ENCODE peak calls at places on chromosomes 13 and 19, in four cellular contexts. One of them, this sample, is unnamed.

GRCh38 chr13:81987159-81987558 is 1646.2 kb upstream of the SPRY2 start:
- DNase-seq in K562: no peak
- DNase-seq in HepG2: peak; percentile 1
- DNase-seq in GM12878: no peak
- DNase-seq in this sample: no peak

GRCh38 chr19:45253396-45254027 is 2.4 kb downstream of the MARK4 start:
- DNase-seq in K562: no peak
- DNase-seq in GM12878: no peak
- DNase-seq in HepG2: no peak
- DNase-seq in this sample: no peak

GRCh38 chr19:4007836-4008539 is 452 bp downstream of the PIAS4 start:
- DNase-seq in K562: peak; percentile 62
- DNase-seq in GM12878: no peak
- DNase-seq in HepG2: peak; percentile 18
- DNase-seq in this sample: peak; percentile 40

GRCh38 chr13:26456578-26457119 is 100.8 kb upstream of the WASF3 start:
- DNase-seq in HepG2: no peak
- DNase-seq in GM12878: no peak
- DNase-seq in K562: no peak
- DNase-seq in this sample: no peak

GRCh38 chr19:10419200-10419645 is 1.1 kb upstream of the PDE4A start:
- DNase-seq in HepG2: no peak
- DNase-seq in GM12878: no peak
- DNase-seq in K562: peak; percentile 86
- DNase-seq in this sample: no peak

GRCh38 chr13:104327217-104327616 is 1261.0 kb upstream of the SLC10A2 start:
- DNase-seq in K562: no peak
- DNase-seq in GM12878: no peak
- DNase-seq in HepG2: no peak
- DNase-seq in this sample: no peak

GRCh38 chr19:728011-728410 is 19.3 kb downstream of the PALM start:
- DNase-seq in K562: no peak
- DNase-seq in HepG2: no peak
- DNase-seq in GM12878: no peak
- DNase-seq in this sample: no peak

GRCh38 chr19:51016798-51017683 is 2.5 kb downstream of the KLK10 start:
- DNase-seq in HepG2: peak; percentile 31
- DNase-seq in K562: peak; percentile 80
- DNase-seq in GM12878: no peak
- DNase-seq in this sample: peak; percentile 92

GRCh38 chr19:49601482-49602038 is 10.6 kb downstream of the PRR12 start:
- DNase-seq in K562: no peak
- DNase-seq in GM12878: no peak
- DNase-seq in HepG2: no peak
- DNase-seq in this sample: no peak

GRCh38 chr13:97627566-97627965 is 193.6 kb downstream of the RAP2A start:
- DNase-seq in GM12878: no peak
- DNase-seq in K562: peak; percentile 11
- DNase-seq in HepG2: peak; percentile 50
- DNase-seq in this sample: peak; percentile 26

GRCh38 chr19:3029070-3029923 is at the start of gene TLE2:
- DNase-seq in GM12878: no peak
- DNase-seq in HepG2: no peak
- DNase-seq in K562: no peak
- DNase-seq in this sample: no peak

GRCh38 chr19:6707011-6707657 is 13.3 kb downstream of the C3 start:
- DNase-seq in HepG2: no peak
- DNase-seq in K562: no peak
- DNase-seq in GM12878: no peak
- DNase-seq in this sample: no peak

GRCh38 chr13:53336441-53337160 is 308.0 kb downstream of the OLFM4 start:
- DNase-seq in GM12878: no peak
- DNase-seq in HepG2: no peak
- DNase-seq in K562: no peak
- DNase-seq in this sample: no peak

GRCh38 chr13:60873116-60873515 is 476.1 kb downstream of the TDRD3 start:
- DNase-seq in GM12878: no peak
- DNase-seq in HepG2: no peak
- DNase-seq in K562: no peak
- DNase-seq in this sample: no peak

GRCh38 chr13:60869225-60869624 is 472.2 kb downstream of the TDRD3 start:
- DNase-seq in K562: no peak
- DNase-seq in GM12878: no peak
- DNase-seq in HepG2: no peak
- DNase-seq in this sample: no peak

GRCh38 chr13:60869941-60870613 is 473.1 kb downstream of the TDRD3 start:
- DNase-seq in HepG2: no peak
- DNase-seq in K562: no peak
- DNase-seq in GM12878: no peak
- DNase-seq in this sample: no peak
- TF ChIP-seq CREB1 in HepG2: no peak
- TF ChIP-seq CREB1 in K562: no peak
- TF ChIP-seq CREB1 in GM12878: no peak
- TF ChIP-seq CREB1 in this sample: no peak

GRCh38 chr19:47351545-47351944 is 2.4 kb downstream of the DHX34 start:
- DNase-seq in HepG2: peak; percentile 25
- DNase-seq in K562: peak; percentile 49
- DNase-seq in GM12878: no peak
- DNase-seq in this sample: no peak
- TF ChIP-seq TCF7 in HepG2: no peak
- TF ChIP-seq TCF7 in K562: no peak
- TF ChIP-seq TCF7 in GM12878: no peak
- TF ChIP-seq TCF7 in this sample: no peak

GRCh38 chr13:25371608-25372274 is at the start of gene ATP8A2:
- DNase-seq in HepG2: no peak
- DNase-seq in GM12878: no peak
- DNase-seq in K562: peak; percentile 24
- DNase-seq in this sample: peak; percentile 45
- TF ChIP-seq CREB1 in HepG2: no peak
- TF ChIP-seq CREB1 in GM12878: no peak
- TF ChIP-seq CREB1 in K562: no peak
- TF ChIP-seq CREB1 in this sample: no peak

DNA sequence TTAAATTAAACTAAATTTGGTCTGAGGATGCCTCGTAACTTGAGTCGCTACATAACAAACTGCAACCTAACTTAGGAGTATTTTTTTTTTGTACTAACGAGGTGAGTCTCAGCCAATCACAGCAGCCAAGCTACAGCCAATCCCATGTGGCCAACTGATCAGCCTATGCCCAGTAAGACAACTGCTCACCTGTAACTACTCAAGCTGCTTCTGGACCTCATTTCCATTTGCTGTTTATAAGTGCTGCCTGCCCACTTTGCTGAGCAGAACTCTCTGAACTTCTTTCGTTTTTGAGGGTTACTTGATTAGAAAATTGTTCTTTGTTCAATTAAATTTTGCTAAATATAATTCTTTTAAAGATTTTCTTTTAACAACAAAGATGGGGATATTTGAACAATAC is 3.8 kb downstream of the CPB2 start:
- DNase-seq in HepG2: no peak
- DNase-seq in GM12878: no peak
- DNase-seq in K562: no peak
- DNase-seq in this sample: no peak
- TF ChIP-seq TCF7 in HepG2: no peak
- TF ChIP-seq TCF7 in GM12878: no peak
- TF ChIP-seq TCF7 in K562: no peak
- TF ChIP-seq TCF7 in this sample: no peak

GRCh38 chr13:100045355-100045754 is 43.5 kb upstream of the PCCA start:
- DNase-seq in K562: no peak
- DNase-seq in GM12878: no peak
- DNase-seq in HepG2: no peak
- DNase-seq in this sample: no peak

GRCh38 chr13:100044936-100045335 is 44.0 kb upstream of the PCCA start:
- DNase-seq in HepG2: peak; percentile 20
- DNase-seq in K562: no peak
- DNase-seq in GM12878: no peak
- DNase-seq in this sample: no peak

GRCh38 chr13:100040196-100040595 is 48.7 kb upstream of the PCCA start:
- DNase-seq in HepG2: peak; percentile 47
- DNase-seq in GM12878: no peak
- DNase-seq in K562: no peak
- DNase-seq in this sample: no peak

GRCh38 chr13:100035936-100036335 is 53.0 kb upstream of the PCCA start:
- DNase-seq in GM12878: no peak
- DNase-seq in HepG2: peak; percentile 9
- DNase-seq in K562: no peak
- DNase-seq in this sample: no peak

DNA sequence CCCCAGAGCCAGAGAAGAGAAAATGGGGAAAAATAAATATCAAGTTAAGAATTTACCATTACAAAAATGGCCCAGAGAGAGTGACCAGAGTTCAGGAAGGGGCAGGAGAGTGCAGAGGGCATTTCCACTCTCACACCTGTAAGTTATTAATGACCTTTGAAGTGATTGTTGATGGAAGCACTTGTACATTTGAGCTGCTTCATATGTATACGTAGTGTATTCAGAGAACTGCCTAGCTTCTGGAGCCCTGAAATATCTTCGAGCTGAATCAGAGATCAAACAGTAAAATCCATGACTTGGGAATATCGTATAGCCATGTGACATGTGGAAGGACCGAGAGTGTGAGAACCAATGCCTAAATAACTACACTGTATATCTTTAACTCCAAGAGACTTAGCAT is 49.2 kb upstream of the PCCA start:
- DNase-seq in HepG2: peak; percentile 80
- DNase-seq in K562: no peak
- DNase-seq in GM12878: no peak
- DNase-seq in this sample: no peak
- TF ChIP-seq CREB1 in HepG2: peak; percentile 44
- TF ChIP-seq CREB1 in K562: no peak
- TF ChIP-seq CREB1 in GM12878: no peak
- TF ChIP-seq CREB1 in this sample: no peak

GRCh38 chr13:80029170-80029569 is 311.8 kb downstream of the SPRY2 start:
- DNase-seq in K562: no peak
- DNase-seq in GM12878: no peak
- DNase-seq in HepG2: no peak
- DNase-seq in this sample: no peak

GRCh38 chr13:80033286-80033685 is 307.6 kb downstream of the SPRY2 start:
- DNase-seq in GM12878: no peak
- DNase-seq in HepG2: no peak
- DNase-seq in K562: no peak
- DNase-seq in this sample: no peak

GRCh38 chr13:80035096-80035495 is 305.8 kb downstream of the SPRY2 start:
- DNase-seq in HepG2: no peak
- DNase-seq in GM12878: no peak
- DNase-seq in K562: no peak
- DNase-seq in this sample: no peak

DNA sequence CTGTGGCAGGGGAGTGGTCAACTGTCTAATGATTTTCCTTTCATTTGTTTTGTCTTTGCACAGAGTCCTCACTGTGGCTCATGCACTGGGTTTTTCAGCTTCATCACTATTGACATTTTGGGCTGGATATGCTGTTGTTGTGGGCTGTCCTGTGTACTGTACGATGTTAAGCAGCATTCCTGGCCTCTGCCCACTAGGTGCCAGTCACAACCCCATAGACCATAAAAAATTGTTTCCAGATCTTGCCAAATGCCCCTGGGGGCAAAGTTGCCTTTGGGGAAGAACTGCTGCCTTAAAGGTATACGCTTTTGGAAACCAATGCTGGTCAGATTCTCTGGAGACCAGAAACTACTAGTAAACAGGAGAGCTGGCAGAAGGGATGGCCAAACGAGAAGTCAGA is 310.4 kb downstream of the SPRY2 start:
- DNase-seq in GM12878: no peak
- DNase-seq in HepG2: no peak
- DNase-seq in K562: no peak
- DNase-seq in this sample: peak; percentile 16
- TF ChIP-seq TCF7 in GM12878: no peak
- TF ChIP-seq TCF7 in HepG2: no peak
- TF ChIP-seq TCF7 in K562: no peak
- TF ChIP-seq TCF7 in this sample: no peak

GRCh38 chr13:30156826-30157615 is 150.3 kb downstream of the KATNAL1 start:
- DNase-seq in HepG2: no peak
- DNase-seq in GM12878: no peak
- DNase-seq in K562: no peak
- DNase-seq in this sample: no peak

GRCh38 chr13:30157616-30157993 is 149.7 kb downstream of the KATNAL1 start:
- DNase-seq in GM12878: peak; percentile 65
- DNase-seq in K562: no peak
- DNase-seq in HepG2: no peak
- DNase-seq in this sample: no peak

GRCh38 chr13:30156270-30156669 is 151.1 kb downstream of the KATNAL1 start:
- DNase-seq in HepG2: no peak
- DNase-seq in GM12878: no peak
- DNase-seq in K562: no peak
- DNase-seq in this sample: no peak

GRCh38 chr13:30158774-30159445 is 148.4 kb downstream of the KATNAL1 start:
- DNase-seq in K562: no peak
- DNase-seq in HepG2: no peak
- DNase-seq in GM12878: no peak
- DNase-seq in this sample: no peak

GRCh38 chr13:30159446-30159839 is 147.9 kb downstream of the KATNAL1 start:
- DNase-seq in HepG2: no peak
- DNase-seq in GM12878: no peak
- DNase-seq in K562: no peak
- DNase-seq in this sample: no peak
- TF ChIP-seq CREB1 in HepG2: no peak
- TF ChIP-seq CREB1 in GM12878: peak; percentile 18
- TF ChIP-seq CREB1 in K562: no peak
- TF ChIP-seq CREB1 in this sample: no peak

GRCh38 chr19:22503524-22503923 is 81.4 kb upstream of the ZNF98 start:
- DNase-seq in K562: no peak
- DNase-seq in GM12878: no peak
- DNase-seq in HepG2: no peak
- DNase-seq in this sample: no peak
- TF ChIP-seq TCF7 in K562: no peak
- TF ChIP-seq TCF7 in GM12878: no peak
- TF ChIP-seq TCF7 in HepG2: no peak
- TF ChIP-seq TCF7 in this sample: no peak